ENCODE peak calls at places on chromosomes 2 and 18, in seven cellular contexts. X is globus pallidus, B is DMS153, T is fibroblast of the conjunctiva, M is EL, R is NCI-H2081 treated with DMSO at 0.1 percent for 48 hours, H is HL-60. S is an unnamed sample.

GRCh38 chr2:84669122-84669521 is 152.8 kb downstream of the DNAH6 start:
- DNase-seq in T (no peak), X (no peak), M (no peak), R (no peak), H (no peak), B (no peak), S (no peak)

GRCh38 chr2:186733414-186733813 is 39.6 kb downstream of the FAM171B start:
- DNase-seq in M (no peak), R (no peak), X (peak), T (no peak), B (no peak), H (no peak), S (no peak)

GRCh38 chr2:44118257-44118656 is 50.4 kb upstream of the PPM1B start:
- DNase-seq in R (no peak), X (no peak), M (no peak), B (no peak), H (no peak), T (no peak), S (no peak)

GRCh38 chr2:180442860-180443644 is 436.0 kb upstream of the CWC22 start:
- DNase-seq in X (no peak), R (no peak), H (no peak), B (no peak), M (no peak), T (no peak), S (no peak)

GRCh38 chr2:74407682-74408081 is 13.7 kb downstream of the C2orf81 start:
- DNase-seq in X (no peak), R (no peak), T (no peak), B (no peak), H (no peak), M (no peak), S (no peak)

GRCh38 chr2:11054783-11055751 is 100.2 kb upstream of the SLC66A3 start:
- DNase-seq in M (no peak), R (no peak), H (no peak), X (no peak), B (no peak), T (no peak), S (no peak)

GRCh38 chr18:28792404-28793103 is 615.6 kb upstream of the CDH2 start:
- DNase-seq in R (no peak), T (no peak), H (no peak), B (peak), M (no peak), X (no peak), S (peak)

GRCh38 chr2:177147093-177147694 is 65.4 kb upstream of the HNRNPA3 start:
- DNase-seq in B (peak), T (peak), M (peak), X (peak), H (no peak), R (peak), S (peak)

GRCh38 chr2:203859030-203859854 is 8.3 kb upstream of the CTLA4 start:
- DNase-seq in R (no peak), X (no peak), T (no peak), B (no peak), H (no peak), M (no peak), S (no peak)

GRCh38 chr18:49021433-49022129 is 70.8 kb upstream of the SMAD7 start:
- DNase-seq in M (peak), H (peak), B (peak), T (no peak), X (no peak), R (no peak), S (peak)

GRCh38 chr18:45275367-45276113 is 339.7 kb upstream of the SLC14A2 start:
- DNase-seq in R (no peak), X (no peak), H (peak), B (no peak), T (no peak), M (peak), S (no peak)

GRCh38 chr18:62070306-62070705 is 116.5 kb downstream of the PIGN start:
- DNase-seq in R (no peak), T (peak), B (no peak), M (no peak), X (no peak), H (no peak), S (no peak)

GRCh38 chr2:86274918-86275275 is 62.5 kb downstream of the REEP1 start:
- DNase-seq in M (peak), X (no peak), H (no peak), T (no peak), R (no peak), B (no peak), S (no peak)

GRCh38 chr2:166269322-166269721 is 106.4 kb downstream of the SCN9A start:
- DNase-seq in M (no peak), B (no peak), R (no peak), H (no peak), X (no peak), T (no peak), S (no peak)

GRCh38 chr2:36708119-36708741 is 11.7 kb downstream of the VIT start:
- DNase-seq in X (no peak), M (peak), R (no peak), T (peak), B (no peak), H (no peak), S (no peak)

GRCh38 chr2:135154962-135155361 is 102.9 kb downstream of the RAB3GAP1 start:
- DNase-seq in X (no peak), R (no peak), H (no peak), B (no peak), M (no peak), T (no peak), S (no peak)

GRCh38 chr2:144516981-144517824 is 2.7 kb downstream of the ZEB2 start:
- DNase-seq in M (peak), R (no peak), H (no peak), T (peak), X (peak), B (peak), S (no peak)

GRCh38 chr2:111099402-111099801 is 21.3 kb upstream of the BCL2L11 start:
- DNase-seq in M (no peak), T (no peak), B (no peak), R (no peak), H (no peak), X (no peak), S (no peak)

GRCh38 chr18:6210349-6211173 is 204.2 kb downstream of the L3MBTL4 start:
- DNase-seq in H (no peak), X (no peak), M (no peak), T (no peak), R (no peak), B (peak), S (peak)

GRCh38 chr2:98768765-98769476 is 38.0 kb upstream of the MGAT4A start:
- DNase-seq in T (no peak), X (no peak), M (peak), H (no peak), R (no peak), B (peak), S (peak)